ENCODE peak calls at places on chromosome 20, in ten cellular contexts. One of them, this sample, is unnamed.

GRCh38 chr20:51404297-51405060 is 138.0 kb downstream of the NFATC2 start:
- DNase-seq in epithelial cell of prostate: no peak
- DNase-seq in 8988T: no peak
- DNase-seq in HTR-8/SVneo: no peak
- DNase-seq in activated CD4-positive, alpha-beta T cell treated with anti-CD3 and anti-CD28 coated beads, Interleukin-2, amount 50 U/mL, for 48 hours: peak
- DNase-seq in stimulated activated CD4-positive, alpha-beta T cell treated with anti-CD3 and anti-CD28 coated beads, Interleukin-15, amount 100 ng/mL, for 24 hours: peak
- DNase-seq in activated CD8-positive, alpha-beta memory T cell treated with anti-CD3 and anti-CD28 coated beads for 4 hours: peak
- DNase-seq in MM.1S: peak
- DNase-seq in caudate nucleus: no peak
- DNase-seq in H4: no peak
- DNase-seq in this sample: peak

GRCh38 chr20:45779011-45779915 is 12.4 kb downstream of the WFDC3 start:
- DNase-seq in stimulated activated CD4-positive, alpha-beta T cell treated with anti-CD3 and anti-CD28 coated beads, Interleukin-15, amount 100 ng/mL, for 24 hours: no peak
- DNase-seq in MM.1S: no peak
- DNase-seq in activated CD4-positive, alpha-beta T cell treated with anti-CD3 and anti-CD28 coated beads, Interleukin-2, amount 50 U/mL, for 48 hours: no peak
- DNase-seq in caudate nucleus: no peak
- DNase-seq in activated CD8-positive, alpha-beta memory T cell treated with anti-CD3 and anti-CD28 coated beads for 4 hours: no peak
- DNase-seq in 8988T: peak
- DNase-seq in HTR-8/SVneo: peak
- DNase-seq in H4: peak
- DNase-seq in epithelial cell of prostate: peak
- DNase-seq in this sample: peak

GRCh38 chr20:2688041-2688591 is 4.5 kb upstream of the EBF4 start:
- DNase-seq in epithelial cell of prostate: no peak
- DNase-seq in activated CD8-positive, alpha-beta memory T cell treated with anti-CD3 and anti-CD28 coated beads for 4 hours: peak
- DNase-seq in H4: no peak
- DNase-seq in activated CD4-positive, alpha-beta T cell treated with anti-CD3 and anti-CD28 coated beads, Interleukin-2, amount 50 U/mL, for 48 hours: peak
- DNase-seq in stimulated activated CD4-positive, alpha-beta T cell treated with anti-CD3 and anti-CD28 coated beads, Interleukin-15, amount 100 ng/mL, for 24 hours: peak
- DNase-seq in 8988T: peak
- DNase-seq in MM.1S: peak
- DNase-seq in HTR-8/SVneo: no peak
- DNase-seq in caudate nucleus: no peak
- DNase-seq in this sample: peak

GRCh38 chr20:12093062-12093796 is 175.5 kb downstream of the BTBD3 start:
- DNase-seq in HTR-8/SVneo: no peak
- DNase-seq in stimulated activated CD4-positive, alpha-beta T cell treated with anti-CD3 and anti-CD28 coated beads, Interleukin-15, amount 100 ng/mL, for 24 hours: no peak
- DNase-seq in activated CD4-positive, alpha-beta T cell treated with anti-CD3 and anti-CD28 coated beads, Interleukin-2, amount 50 U/mL, for 48 hours: no peak
- DNase-seq in epithelial cell of prostate: no peak
- DNase-seq in H4: no peak
- DNase-seq in MM.1S: no peak
- DNase-seq in activated CD8-positive, alpha-beta memory T cell treated with anti-CD3 and anti-CD28 coated beads for 4 hours: no peak
- DNase-seq in 8988T: no peak
- DNase-seq in caudate nucleus: no peak
- DNase-seq in this sample: no peak

GRCh38 chr20:21684671-21685070 is 20.8 kb upstream of the PAX1 start:
- DNase-seq in stimulated activated CD4-positive, alpha-beta T cell treated with anti-CD3 and anti-CD28 coated beads, Interleukin-15, amount 100 ng/mL, for 24 hours: no peak
- DNase-seq in caudate nucleus: no peak
- DNase-seq in activated CD4-positive, alpha-beta T cell treated with anti-CD3 and anti-CD28 coated beads, Interleukin-2, amount 50 U/mL, for 48 hours: no peak
- DNase-seq in epithelial cell of prostate: no peak
- DNase-seq in activated CD8-positive, alpha-beta memory T cell treated with anti-CD3 and anti-CD28 coated beads for 4 hours: no peak
- DNase-seq in H4: no peak
- DNase-seq in 8988T: no peak
- DNase-seq in HTR-8/SVneo: no peak
- DNase-seq in MM.1S: no peak
- DNase-seq in this sample: no peak

GRCh38 chr20:53914091-53914860 is 156.1 kb downstream of the BCAS1 start:
- DNase-seq in stimulated activated CD4-positive, alpha-beta T cell treated with anti-CD3 and anti-CD28 coated beads, Interleukin-15, amount 100 ng/mL, for 24 hours: no peak
- DNase-seq in activated CD8-positive, alpha-beta memory T cell treated with anti-CD3 and anti-CD28 coated beads for 4 hours: no peak
- DNase-seq in activated CD4-positive, alpha-beta T cell treated with anti-CD3 and anti-CD28 coated beads, Interleukin-2, amount 50 U/mL, for 48 hours: no peak
- DNase-seq in H4: no peak
- DNase-seq in caudate nucleus: no peak
- DNase-seq in 8988T: no peak
- DNase-seq in epithelial cell of prostate: no peak
- DNase-seq in HTR-8/SVneo: no peak
- DNase-seq in MM.1S: no peak
- DNase-seq in this sample: no peak

GRCh38 chr20:59402697-59403096 is 102.3 kb downstream of the EDN3 start:
- DNase-seq in epithelial cell of prostate: no peak
- DNase-seq in activated CD4-positive, alpha-beta T cell treated with anti-CD3 and anti-CD28 coated beads, Interleukin-2, amount 50 U/mL, for 48 hours: no peak
- DNase-seq in MM.1S: no peak
- DNase-seq in 8988T: no peak
- DNase-seq in stimulated activated CD4-positive, alpha-beta T cell treated with anti-CD3 and anti-CD28 coated beads, Interleukin-15, amount 100 ng/mL, for 24 hours: peak
- DNase-seq in caudate nucleus: no peak
- DNase-seq in HTR-8/SVneo: no peak
- DNase-seq in activated CD8-positive, alpha-beta memory T cell treated with anti-CD3 and anti-CD28 coated beads for 4 hours: no peak
- DNase-seq in H4: no peak
- DNase-seq in this sample: no peak

GRCh38 chr20:19453781-19454310 is 241.4 kb downstream of the SLC24A3 start:
- DNase-seq in HTR-8/SVneo: no peak
- DNase-seq in caudate nucleus: no peak
- DNase-seq in 8988T: no peak
- DNase-seq in MM.1S: no peak
- DNase-seq in activated CD8-positive, alpha-beta memory T cell treated with anti-CD3 and anti-CD28 coated beads for 4 hours: no peak
- DNase-seq in H4: no peak
- DNase-seq in epithelial cell of prostate: no peak
- DNase-seq in activated CD4-positive, alpha-beta T cell treated with anti-CD3 and anti-CD28 coated beads, Interleukin-2, amount 50 U/mL, for 48 hours: no peak
- DNase-seq in stimulated activated CD4-positive, alpha-beta T cell treated with anti-CD3 and anti-CD28 coated beads, Interleukin-15, amount 100 ng/mL, for 24 hours: no peak
- DNase-seq in this sample: no peak

GRCh38 chr20:8722277-8722928 is 346.5 kb upstream of the PLCB4 start:
- DNase-seq in stimulated activated CD4-positive, alpha-beta T cell treated with anti-CD3 and anti-CD28 coated beads, Interleukin-15, amount 100 ng/mL, for 24 hours: peak
- DNase-seq in 8988T: no peak
- DNase-seq in HTR-8/SVneo: peak
- DNase-seq in MM.1S: peak
- DNase-seq in epithelial cell of prostate: no peak
- DNase-seq in activated CD4-positive, alpha-beta T cell treated with anti-CD3 and anti-CD28 coated beads, Interleukin-2, amount 50 U/mL, for 48 hours: no peak
- DNase-seq in caudate nucleus: no peak
- DNase-seq in H4: peak
- DNase-seq in activated CD8-positive, alpha-beta memory T cell treated with anti-CD3 and anti-CD28 coated beads for 4 hours: no peak
- DNase-seq in this sample: peak

GRCh38 chr20:9889270-9889981 is 50.5 kb upstream of the PAK5 start:
- DNase-seq in MM.1S: peak
- DNase-seq in 8988T: no peak
- DNase-seq in H4: peak
- DNase-seq in activated CD4-positive, alpha-beta T cell treated with anti-CD3 and anti-CD28 coated beads, Interleukin-2, amount 50 U/mL, for 48 hours: no peak
- DNase-seq in activated CD8-positive, alpha-beta memory T cell treated with anti-CD3 and anti-CD28 coated beads for 4 hours: no peak
- DNase-seq in caudate nucleus: no peak
- DNase-seq in epithelial cell of prostate: no peak
- DNase-seq in HTR-8/SVneo: no peak
- DNase-seq in stimulated activated CD4-positive, alpha-beta T cell treated with anti-CD3 and anti-CD28 coated beads, Interleukin-15, amount 100 ng/mL, for 24 hours: no peak
- DNase-seq in this sample: no peak

GRCh38 chr20:10701607-10702006 is 27.8 kb upstream of the JAG1 start:
- DNase-seq in H4: no peak
- DNase-seq in HTR-8/SVneo: no peak
- DNase-seq in caudate nucleus: no peak
- DNase-seq in activated CD8-positive, alpha-beta memory T cell treated with anti-CD3 and anti-CD28 coated beads for 4 hours: no peak
- DNase-seq in stimulated activated CD4-positive, alpha-beta T cell treated with anti-CD3 and anti-CD28 coated beads, Interleukin-15, amount 100 ng/mL, for 24 hours: no peak
- DNase-seq in epithelial cell of prostate: no peak
- DNase-seq in 8988T: no peak
- DNase-seq in MM.1S: no peak
- DNase-seq in activated CD4-positive, alpha-beta T cell treated with anti-CD3 and anti-CD28 coated beads, Interleukin-2, amount 50 U/mL, for 48 hours: no peak
- DNase-seq in this sample: no peak

This sample was measured in mucosa of descending colon.